ENCODE peak calls at places on chromosomes 5 and 9, in four cellular contexts. J is stomach, V is transverse colon, E is ovary. K is an unnamed sample.

GRCh38 chr5:61669531-61669930 is 337.5 kb downstream of the ZSWIM6 start:
- DNase-seq in V (no peak), E (no peak), J (no peak), K (no peak)

GRCh38 chr5:67089200-67089725 is 107.3 kb downstream of the CD180 start:
- DNase-seq in V (no peak), J (no peak), E (no peak), K (no peak)

GRCh38 chr9:125240649-125240999 is 519 bp downstream of the HSPA5 start:
- DNase-seq in V (peak), J (peak), E (no peak), K (no peak)

GRCh38 chr5:54867310-54867944 is 118.0 kb downstream of the ESM1 start:
- DNase-seq in E (no peak), J (no peak), V (no peak), K (no peak)

GRCh38 chr9:36817160-36817834 is 216.8 kb downstream of the PAX5 start:
- DNase-seq in J (no peak), V (no peak), E (no peak), K (no peak)

GRCh38 chr5:150816946-150817345 is 29.4 kb upstream of the IRGM start:
- DNase-seq in J (no peak), V (no peak), E (no peak), K (no peak)

GRCh38 chr5:1153428-1153827 is 41.6 kb upstream of the SLC12A7 start:
- DNase-seq in E (no peak), V (no peak), J (no peak), K (no peak)

GRCh38 chr5:65307088-65307487 is 174.6 kb downstream of the ADAMTS6 start:
- DNase-seq in J (no peak), V (no peak), E (no peak), K (no peak)

GRCh38 chr9:127485995-127486394 is 34.7 kb downstream of the LRSAM1 start:
- DNase-seq in E (no peak), V (no peak), J (no peak), K (no peak)

GRCh38 chr9:130936285-130937117 is 2.5 kb downstream of the FIBCD1 start:
- DNase-seq in E (peak), J (no peak), V (peak), K (no peak)

GRCh38 chr9:103183569-103184191 is 188.5 kb downstream of the CYLC2 start:
- DNase-seq in E (peak), V (no peak), J (no peak), K (no peak)

GRCh38 chr9:112665347-112665746 is 52.6 kb downstream of the INIP start:
- DNase-seq in J (no peak), E (no peak), V (no peak), K (no peak)

GRCh38 chr5:120454094-120454798 is 9.9 kb upstream of the PRR16 start:
- DNase-seq in E (no peak), J (no peak), V (no peak), K (peak)

GRCh38 chr5:111635946-111636315 is 121.1 kb downstream of the NREP start:
- DNase-seq in J (no peak), V (no peak), E (no peak), K (no peak)

GRCh38 chr9:136640176-136641086 is 22.3 kb upstream of the EGFL7 start:
- DNase-seq in J (no peak), V (no peak), E (no peak), K (no peak)

GRCh38 chr5:88377705-88378656 is 109.3 kb upstream of the TMEM161B start:
- DNase-seq in E (no peak), J (no peak), V (no peak), K (no peak)

GRCh38 chr9:2116073-2116472 is 100.9 kb downstream of the SMARCA2 start:
- DNase-seq in E (no peak), J (no peak), V (no peak), K (no peak)

GRCh38 chr5:39717186-39717897 is 292.6 kb upstream of the DAB2 start:
- DNase-seq in V (no peak), E (no peak), J (no peak), K (no peak)

GRCh38 chr9:30198463-30199309 is 2185.8 kb upstream of the ACO1 start:
- DNase-seq in V (no peak), J (no peak), E (no peak), K (no peak)

GRCh38 chr9:31103836-31104235 is 1280.6 kb upstream of the ACO1 start:
- DNase-seq in J (no peak), V (no peak), E (no peak), K (no peak)

GRCh38 chr5:122286547-122286946 is 25.5 kb upstream of the SNCAIP start:
- DNase-seq in E (no peak), J (no peak), V (no peak), K (no peak)

GRCh38 chr5:135219239-135219638 is 179.8 kb downstream of the MACROH2A1 start:
- DNase-seq in J (no peak), E (no peak), V (no peak), K (no peak)

GRCh38 chr5:74433255-74434123 is 207.0 kb downstream of the ENC1 start:
- DNase-seq in V (no peak), J (no peak), E (no peak), K (no peak)

GRCh38 chr5:93476211-93476851 is 104.7 kb downstream of the NR2F1-AS1 start:
- DNase-seq in J (no peak), E (no peak), V (no peak), K (no peak)

GRCh38 chr9:128323786-128324185 is 1.1 kb downstream of the COQ4 start:
- DNase-seq in V (no peak), E (no peak), J (no peak), K (no peak)

GRCh38 chr9:2622361-2623045 is 916 bp downstream of the VLDLR start:
- DNase-seq in J (peak), V (peak), E (peak), K (no peak)

GRCh38 chr5:116492016-116492623 is 82.5 kb downstream of the SEMA6A start:
- DNase-seq in E (no peak), J (no peak), V (no peak), K (no peak)

GRCh38 chr9:91783876-91784672 is 166.0 kb downstream of the ROR2 start:
- DNase-seq in J (no peak), E (no peak), V (no peak), K (no peak)

GRCh38 chr5:172442592-172442991 is 11.7 kb downstream of the SH3PXD2B start:
- DNase-seq in V (no peak), J (no peak), E (no peak), K (no peak)

GRCh38 chr9:137397675-137398423 is 25.1 kb downstream of the EXD3 start:
- DNase-seq in V (no peak), J (no peak), E (no peak), K (no peak)

GRCh38 chr5:173517648-173518047 is 98.8 kb downstream of the BOD1 start:
- DNase-seq in J (no peak), E (no peak), V (no peak), K (no peak)

GRCh38 chr5:80963521-80963895 is 3.3 kb downstream of the RASGRF2 start:
- DNase-seq in J (no peak), E (no peak), V (no peak), K (no peak)

GRCh38 chr9:77488439-77489126 is 159.5 kb downstream of the GNA14 start:
- DNase-seq in J (no peak), V (no peak), E (no peak), K (no peak)

GRCh38 chr5:150485770-150486401 is 22.0 kb upstream of the NDST1 start:
- DNase-seq in V (peak), E (peak), J (peak), K (peak)

DNA sequence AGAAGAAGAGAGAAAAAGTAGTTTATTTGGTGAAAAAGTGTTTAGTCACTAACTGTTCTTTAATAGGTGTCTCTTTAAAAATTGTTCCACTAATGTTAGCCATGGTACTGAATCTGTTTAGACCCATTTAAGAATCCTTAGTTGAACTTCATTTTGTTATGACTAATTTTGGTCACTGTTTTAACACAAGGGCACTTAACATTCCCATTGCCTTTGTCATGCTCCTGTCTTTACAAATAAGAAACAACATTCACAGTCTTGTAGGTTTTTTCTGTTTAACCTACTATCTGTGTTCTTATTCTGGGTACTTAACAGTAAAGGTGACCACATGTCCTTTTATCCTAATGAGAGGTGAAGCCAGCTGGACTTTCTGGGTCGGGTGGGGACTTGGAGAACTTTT is 116.5 kb downstream of the WDR70 start:
- DNase-seq in E (no peak), V (no peak), J (no peak), K (no peak)
- H3K27ac ChIP-seq in E (no peak), V (peak), J (peak), K (peak)

GRCh38 chr9:38619556-38620447 is 594 bp downstream of the ANKRD18A start:
- DNase-seq in J (no peak), V (peak), E (no peak), K (peak)

GRCh38 chr9:38622961-38623360 is 2.6 kb upstream of the ANKRD18A start:
- DNase-seq in V (no peak), E (no peak), J (no peak), K (no peak)

GRCh38 chr9:38620483-38621433 is at the start of gene ANKRD18A:
- DNase-seq in J (peak), E (peak), V (peak), K (peak)

GRCh38 chr9:38621434-38622082 is 1.2 kb upstream of the ANKRD18A start:
- DNase-seq in J (peak), E (no peak), V (peak), K (peak)

GRCh38 chr9:38622083-38622674 is 1.8 kb upstream of the ANKRD18A start:
- DNase-seq in E (no peak), J (no peak), V (peak), K (peak)
- TF ChIP-seq POLR2A in E (no peak), J (no peak), V (no peak), K (no peak)

GRCh38 chr5:132463808-132464154 is 26.8 kb downstream of the IRF1 start:
- DNase-seq in J (no peak), V (peak), E (no peak), K (no peak)

GRCh38 chr5:132465095-132465707 is 25.4 kb downstream of the IRF1 start:
- DNase-seq in E (no peak), J (no peak), V (peak), K (no peak)

GRCh38 chr5:132462856-132463745 is 27.5 kb downstream of the IRF1 start:
- DNase-seq in J (no peak), E (no peak), V (peak), K (no peak)

GRCh38 chr5:132466453-132467291 is 23.9 kb downstream of the IRF1 start:
- DNase-seq in E (no peak), V (peak), J (peak), K (no peak)

GRCh38 chr5:132464155-132464939 is 26.2 kb downstream of the IRF1 start:
- DNase-seq in V (peak), E (no peak), J (no peak), K (no peak)
- H3K27ac ChIP-seq in V (peak), E (peak), J (peak), K (peak)

DNA sequence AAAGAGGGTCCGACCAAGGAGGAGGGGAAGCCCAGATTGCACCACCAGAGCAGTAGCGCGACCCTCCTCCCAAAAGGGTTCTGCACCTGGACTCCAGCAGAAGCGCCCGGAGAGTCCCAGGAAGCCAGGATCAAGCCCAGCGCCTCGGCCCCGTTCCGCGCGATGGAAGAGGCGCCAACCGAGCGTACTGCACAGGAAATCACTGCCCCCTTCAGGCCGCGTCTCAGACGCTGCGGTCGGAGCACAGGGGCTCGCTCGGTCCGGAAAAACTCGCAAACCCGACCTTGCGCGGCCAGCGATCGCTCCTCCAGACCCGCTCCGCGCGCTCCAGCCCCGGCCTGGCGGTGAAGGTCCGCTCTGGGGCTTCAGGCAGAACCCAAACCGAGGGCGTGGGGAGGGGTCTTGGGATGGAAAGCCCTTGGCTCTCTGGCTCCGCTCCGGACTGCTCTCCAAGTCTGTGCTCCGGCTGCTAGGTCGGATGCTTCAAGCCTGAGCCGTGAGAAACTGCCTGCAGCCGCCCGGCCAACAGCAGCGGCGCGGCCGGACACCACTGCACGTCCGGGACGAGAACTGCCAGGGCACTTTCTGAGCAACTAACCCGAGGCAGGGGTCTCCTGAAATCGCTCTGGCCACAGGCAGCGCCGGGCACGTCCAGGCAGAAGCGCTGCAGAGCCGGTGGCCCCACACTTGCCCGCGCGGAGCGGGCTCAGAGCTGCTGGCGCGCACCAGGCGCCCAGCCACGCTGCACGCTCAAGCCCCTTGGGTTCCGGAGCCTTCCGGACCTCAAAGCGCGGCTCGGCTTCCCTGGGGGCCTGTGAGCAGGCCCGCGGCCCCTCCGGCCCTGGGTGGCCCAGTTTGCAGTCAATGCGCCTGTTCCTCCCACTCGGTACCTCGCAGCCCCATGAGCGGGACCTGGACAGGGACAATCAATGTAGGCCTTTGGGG is 1.3 kb downstream of the GABBR2 start:
- DNase-seq in E (no peak), J (peak), V (no peak), K (peak)
- TF ChIP-seq POLR2A in E (no peak), J (no peak), V (no peak), K (no peak)

DNA sequence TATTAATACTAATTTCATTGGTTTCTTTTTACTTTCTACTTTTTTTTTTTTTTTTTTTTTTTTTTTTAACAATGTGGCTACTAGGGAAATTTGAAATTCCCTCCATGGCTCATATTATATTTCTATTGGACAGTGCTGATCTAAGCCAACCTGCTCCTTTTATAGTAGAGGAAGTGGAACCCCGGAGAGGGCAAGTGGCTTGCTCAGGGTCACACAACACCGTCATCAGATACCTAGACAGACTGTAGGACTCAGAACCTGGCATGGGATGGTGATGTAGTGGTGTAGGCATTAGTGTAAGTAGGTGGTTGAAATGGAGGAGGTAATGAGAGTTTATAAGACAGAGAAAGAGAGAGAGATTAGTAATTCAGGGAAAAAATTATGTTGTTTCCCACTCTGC is 10.8 kb downstream of the ZNF618 start:
- DNase-seq in J (no peak), V (no peak), E (no peak), K (no peak)
- H3K27ac ChIP-seq in J (peak), V (no peak), E (no peak), K (peak)

GRCh38 chr9:129483467-129484324 is 137.2 kb downstream of the C9orf50 start:
- DNase-seq in E (peak), J (peak), V (peak), K (peak)

GRCh38 chr9:129481824-129482511 is 138.9 kb downstream of the C9orf50 start:
- DNase-seq in J (no peak), V (no peak), E (peak), K (no peak)

GRCh38 chr9:129481424-129481823 is 139.5 kb downstream of the C9orf50 start:
- DNase-seq in E (peak), V (no peak), J (no peak), K (no peak)

GRCh38 chr9:129484325-129485000 is 136.4 kb downstream of the C9orf50 start:
- DNase-seq in J (no peak), V (no peak), E (no peak), K (no peak)

GRCh38 chr9:129482521-129483466 is 138.1 kb downstream of the C9orf50 start:
- DNase-seq in J (peak), V (peak), E (peak), K (peak)
- TF ChIP-seq POLR2A in J (no peak), V (peak), E (peak), K (peak)

DNA sequence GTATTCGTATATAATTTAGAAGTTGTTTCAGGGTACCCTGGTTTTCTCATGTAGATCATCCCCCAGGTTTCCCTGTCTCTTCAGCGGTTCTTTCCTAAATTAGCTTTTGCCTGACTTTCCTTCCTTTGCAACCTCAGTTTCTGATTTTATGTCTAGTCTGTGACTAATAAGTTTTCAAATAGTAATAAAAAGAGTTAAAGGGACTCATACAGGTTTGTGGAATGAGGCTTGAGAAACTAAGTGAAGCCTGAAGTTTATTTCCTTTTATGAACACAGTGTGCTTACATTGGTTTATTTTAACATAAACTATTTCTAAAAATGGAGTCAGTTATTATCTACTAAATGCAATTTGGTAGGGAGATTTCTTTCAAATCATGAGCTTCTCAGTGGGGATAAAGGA is 96.8 kb downstream of the TRIO start:
- DNase-seq in E (no peak), V (no peak), J (no peak), K (no peak)
- H3K27ac ChIP-seq in E (no peak), V (peak), J (no peak), K (no peak)

GRCh38 chr5:167947312-167947711 is 344.1 kb upstream of the WWC1 start:
- DNase-seq in V (no peak), E (no peak), J (no peak), K (no peak)

GRCh38 chr5:167949435-167949834 is 342.0 kb upstream of the WWC1 start:
- DNase-seq in V (no peak), E (no peak), J (no peak), K (no peak)

GRCh38 chr5:167943353-167943752 is 348.1 kb upstream of the WWC1 start:
- DNase-seq in E (no peak), J (no peak), V (no peak), K (no peak)

GRCh38 chr5:167944121-167944858 is 347.2 kb upstream of the WWC1 start:
- DNase-seq in V (no peak), E (no peak), J (no peak), K (no peak)

GRCh38 chr5:167945542-167946384 is 345.7 kb upstream of the WWC1 start:
- DNase-seq in V (no peak), J (no peak), E (peak), K (no peak)
- TF ChIP-seq POLR2A in V (no peak), J (no peak), E (no peak), K (no peak)